ENCODE peak calls at places on chromosomes 7 and 10, in seven cellular contexts. L is heart left ventricle, B is psoas muscle, H is SJSA1, V is adrenal gland, D is hepatocyte, C is DND-41. P is an unnamed sample. For H3K4me1 and H3K27me3, the result is how much of the 10 kb centered on the place peaks cover.

GRCh38 chr10:46064269-46064817 is 18.3 kb upstream of the MSMB start:
- DNase-seq in B (no peak), L (no peak), H (no peak), V (no peak), C (no peak), D (no peak), P (no peak)

GRCh38 chr10:23367896-23368685 is 23.5 kb upstream of the C10orf67 start:
- DNase-seq in B (no peak), D (no peak), L (no peak), V (no peak), C (peak), H (no peak), P (no peak)

GRCh38 chr7:114539575-114539974 is 125.0 kb downstream of the FOXP2 start:
- DNase-seq in H (no peak), V (peak), B (no peak), L (no peak), D (peak), C (no peak), P (no peak)

GRCh38 chr7:105924950-105925349 is 38.1 kb upstream of the CDHR3 start:
- DNase-seq in D (no peak), C (no peak), H (no peak), L (no peak), V (no peak), B (no peak), P (no peak)

GRCh38 chr10:6729071-6729773 is 149.1 kb upstream of the PRKCQ start:
- DNase-seq in V (no peak), H (peak), C (no peak), L (no peak), B (peak), D (no peak), P (no peak)

GRCh38 chr7:47949703-47950102 is 1.4 kb upstream of the PKD1L1 start:
- DNase-seq in H (peak), L (no peak), C (no peak), D (no peak), V (no peak), B (no peak), P (no peak)

GRCh38 chr7:6564091-6564770 is 13.0 kb upstream of the GRID2IP start:
- DNase-seq in C (no peak), D (no peak), H (no peak), V (no peak), L (no peak), B (no peak), P (no peak)

GRCh38 chr7:121753965-121754364 is 119.0 kb upstream of the PTPRZ1 start:
- DNase-seq in B (no peak), V (no peak), C (no peak), D (no peak), H (no peak), L (no peak), P (no peak)

GRCh38 chr10:76624470-76624869 is 1013.1 kb downstream of the KCNMA1 start:
- DNase-seq in C (no peak), D (no peak), V (no peak), B (no peak), L (no peak), H (no peak), P (no peak)

GRCh38 chr7:76300210-76300731 is 2.2 kb upstream of the HSPB1 start:
- DNase-seq in C (no peak), L (no peak), V (no peak), B (no peak), H (no peak), D (peak), P (no peak)

GRCh38 chr7:76303057-76303828 is 770 bp downstream of the HSPB1 start:
- DNase-seq in C (peak), L (peak), H (peak), B (peak), D (peak), V (peak), P (peak)

GRCh38 chr7:76303829-76304505 is 1.5 kb downstream of the HSPB1 start:
- DNase-seq in C (peak), V (peak), H (no peak), D (peak), B (peak), L (no peak), P (no peak)

GRCh38 chr7:76301000-76301399 is 1.5 kb upstream of the HSPB1 start:
- DNase-seq in H (no peak), V (no peak), L (no peak), B (no peak), C (no peak), D (no peak), P (no peak)

DNA sequence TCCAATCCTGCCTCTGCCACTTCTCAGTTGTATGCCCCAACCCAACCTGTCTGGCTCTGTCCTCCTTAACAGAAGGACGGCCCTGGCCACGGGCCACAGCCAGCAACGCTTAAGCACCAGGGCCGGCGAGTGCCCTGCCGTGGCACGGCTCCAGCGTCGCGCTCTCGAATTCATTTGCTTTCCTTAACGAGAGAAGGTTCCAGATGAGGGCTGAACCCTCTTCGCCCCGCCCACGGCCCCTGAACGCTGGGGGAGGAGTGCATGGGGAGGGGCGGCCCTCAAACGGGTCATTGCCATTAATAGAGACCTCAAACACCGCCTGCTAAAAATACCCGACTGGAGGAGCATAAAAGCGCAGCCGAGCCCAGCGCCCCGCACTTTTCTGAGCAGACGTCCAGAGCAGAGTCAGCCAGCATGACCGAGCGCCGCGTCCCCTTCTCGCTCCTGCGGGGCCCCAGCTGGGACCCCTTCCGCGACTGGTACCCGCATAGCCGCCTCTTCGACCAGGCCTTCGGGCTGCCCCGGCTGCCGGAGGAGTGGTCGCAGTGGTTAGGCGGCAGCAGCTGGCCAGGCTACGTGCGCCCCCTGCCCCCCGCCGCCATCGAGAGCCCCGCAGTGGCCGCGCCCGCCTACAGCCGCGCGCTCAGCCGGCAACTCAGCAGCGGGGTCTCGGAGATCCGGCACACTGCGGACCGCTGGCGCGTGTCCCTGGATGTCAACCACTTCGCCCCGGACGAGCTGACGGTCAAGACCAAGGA is at the start of gene HSPB1:
- DNase-seq in H (peak), D (peak), L (peak), C (no peak), V (peak), B (peak), P (peak)
- H3K4me1 ChIP-seq in H (under half), D (under half), L (under half), C (under half), V (under half), B (under half), P (under half)

GRCh38 chr7:154881526-154881925 is 121.4 kb downstream of the PAXIP1 start:
- DNase-seq in B (no peak), H (no peak), C (no peak), L (no peak), D (no peak), V (no peak), P (no peak)

GRCh38 chr7:154881046-154881445 is 121.9 kb downstream of the PAXIP1 start:
- DNase-seq in B (no peak), D (no peak), L (no peak), C (no peak), H (no peak), V (no peak), P (no peak)

GRCh38 chr7:154882931-154883474 is 119.9 kb downstream of the PAXIP1 start:
- DNase-seq in B (no peak), C (no peak), H (no peak), L (no peak), D (no peak), V (no peak), P (no peak)

GRCh38 chr7:154879629-154880028 is 123.3 kb downstream of the PAXIP1 start:
- DNase-seq in L (no peak), V (no peak), C (no peak), D (peak), H (no peak), B (no peak), P (no peak)

GRCh38 chr7:154880512-154880911 is 122.4 kb downstream of the PAXIP1 start:
- DNase-seq in L (no peak), V (no peak), C (no peak), H (no peak), D (no peak), B (no peak), P (no peak)
- H3K27me3 ChIP-seq in L (under half), V (under half), C (under half), H (under half), D (under half), B (under half), P (under half)

DNA sequence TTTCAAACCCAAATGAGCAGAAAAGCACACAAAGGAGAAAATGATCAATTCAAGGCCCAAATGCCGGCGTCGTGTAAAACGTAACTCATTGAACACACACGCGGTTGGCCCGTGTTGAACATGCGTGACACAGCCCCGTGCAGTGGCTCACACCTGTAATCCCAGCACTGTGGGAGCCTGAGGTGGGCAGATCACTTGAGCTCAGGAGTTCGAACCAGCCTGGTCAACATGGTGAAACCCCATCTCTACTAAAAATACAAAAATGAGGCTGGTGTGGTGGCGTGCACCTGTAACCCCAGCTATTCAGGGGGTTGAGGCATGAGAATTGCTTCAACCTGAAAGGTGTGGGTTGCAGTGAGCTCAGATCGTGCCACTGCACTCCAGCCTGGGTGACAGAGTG is 156.7 kb upstream of the KLF6 start:
- DNase-seq in V (no peak), C (no peak), D (no peak), H (no peak), B (no peak), L (no peak), P (no peak)
- H3K27ac ChIP-seq in V (no peak), C (peak), D (no peak), H (no peak), B (no peak), L (no peak), P (peak)

GRCh38 chr7:140153666-140154161 is 23.1 kb downstream of the KDM7A start:
- DNase-seq in D (no peak), V (no peak), H (no peak), B (no peak), L (no peak), C (no peak), P (no peak)
- H3K4me1 ChIP-seq in D (under half), V (under half), H (under half), B (half or more), L (under half), C (under half), P (under half)

DNA sequence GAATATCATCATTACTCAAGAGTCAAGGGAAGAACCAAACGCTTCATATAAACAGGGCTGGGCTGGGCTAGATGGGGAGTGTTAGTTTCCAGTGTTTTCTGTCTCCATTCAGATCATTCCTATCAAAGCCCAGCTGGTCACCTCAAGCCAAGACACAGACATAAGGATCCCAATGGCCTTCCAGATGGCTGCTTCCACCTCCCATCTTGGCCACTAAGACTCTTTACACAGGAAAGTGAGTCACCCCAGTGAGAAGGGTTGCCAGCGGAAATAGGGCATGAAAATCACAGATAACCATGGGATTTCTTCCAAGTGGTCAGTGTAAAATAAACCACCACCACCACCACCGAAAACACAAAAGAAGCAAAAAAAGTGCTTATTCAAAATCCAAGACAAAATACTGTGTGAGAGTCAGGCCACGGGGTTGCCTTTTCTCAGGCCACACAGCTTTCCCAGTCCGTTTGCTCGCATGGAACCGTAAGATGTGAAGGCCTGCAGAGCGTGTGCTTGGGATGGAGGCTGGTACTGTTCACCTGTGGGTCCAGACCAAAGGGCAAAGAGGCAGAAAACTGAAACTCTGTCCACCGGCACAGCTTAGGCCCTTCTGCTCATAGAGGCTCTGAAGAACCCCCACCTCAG is 5.6 kb downstream of the PRSS2 start:
- DNase-seq in H (peak), L (no peak), C (no peak), V (peak), D (no peak), B (no peak), P (no peak)
- H3K27me3 ChIP-seq in H (under half), L (under half), C (under half), V (under half), D (under half), B (under half), P (under half)

GRCh38 chr10:63516207-63516606 is 5.0 kb upstream of the REEP3 start:
- DNase-seq in L (no peak), D (no peak), V (no peak), B (no peak), C (no peak), H (no peak), P (no peak)
- H3K27ac ChIP-seq in L (peak), D (no peak), V (no peak), B (no peak), C (peak), H (no peak), P (no peak)

GRCh38 chr7:22724861-22725260 is 2.1 kb upstream of the IL6 start:
- DNase-seq in D (no peak), V (no peak), L (no peak), H (no peak), B (no peak), C (no peak), P (no peak)

GRCh38 chr7:22723642-22724041 is 3.4 kb upstream of the IL6 start:
- DNase-seq in D (no peak), L (no peak), B (no peak), C (no peak), V (no peak), H (no peak), P (no peak)

GRCh38 chr7:22726345-22726848 is 603 bp upstream of the IL6 start:
- DNase-seq in V (no peak), H (peak), L (no peak), C (peak), D (peak), B (peak), P (peak)

GRCh38 chr7:22726849-22727792 is at the start of gene IL6:
- DNase-seq in C (peak), B (peak), D (peak), H (peak), L (peak), V (peak), P (no peak)

GRCh38 chr7:22725585-22725984 is 1.4 kb upstream of the IL6 start:
- DNase-seq in C (no peak), L (no peak), V (no peak), B (no peak), H (peak), D (no peak), P (no peak)
- H3K4me1 ChIP-seq in C (under half), L (half or more), V (under half), B (under half), H (half or more), D (under half), P (under half)

GRCh38 chr7:139765143-139765542 is 12.7 kb downstream of the HIPK2 start:
- DNase-seq in H (no peak), L (no peak), V (no peak), D (no peak), C (no peak), B (no peak), P (no peak)
- H3K27me3 ChIP-seq in H (under half), L (under half), V (under half), D (under half), C (under half), B (under half), P (under half)

GRCh38 chr10:114256041-114256765 is 17.1 kb downstream of the VWA2 start:
- DNase-seq in B (no peak), D (no peak), C (no peak), H (no peak), L (no peak), V (no peak), P (no peak)

GRCh38 chr10:114255227-114255626 is 16.2 kb downstream of the VWA2 start:
- DNase-seq in C (no peak), B (no peak), L (no peak), D (no peak), V (no peak), H (no peak), P (no peak)

GRCh38 chr10:114256822-114257221 is 17.8 kb downstream of the VWA2 start:
- DNase-seq in C (no peak), V (no peak), B (no peak), H (no peak), L (no peak), D (no peak), P (no peak)

GRCh38 chr10:114258274-114258840 is 19.3 kb downstream of the VWA2 start:
- DNase-seq in H (no peak), B (no peak), D (peak), C (peak), L (no peak), V (no peak), P (no peak)

GRCh38 chr10:114257488-114257887 is 18.4 kb downstream of the VWA2 start:
- DNase-seq in H (no peak), L (no peak), C (no peak), V (no peak), B (no peak), D (no peak), P (no peak)
- H3K27ac ChIP-seq in H (no peak), L (no peak), C (no peak), V (no peak), B (no peak), D (peak), P (no peak)

DNA sequence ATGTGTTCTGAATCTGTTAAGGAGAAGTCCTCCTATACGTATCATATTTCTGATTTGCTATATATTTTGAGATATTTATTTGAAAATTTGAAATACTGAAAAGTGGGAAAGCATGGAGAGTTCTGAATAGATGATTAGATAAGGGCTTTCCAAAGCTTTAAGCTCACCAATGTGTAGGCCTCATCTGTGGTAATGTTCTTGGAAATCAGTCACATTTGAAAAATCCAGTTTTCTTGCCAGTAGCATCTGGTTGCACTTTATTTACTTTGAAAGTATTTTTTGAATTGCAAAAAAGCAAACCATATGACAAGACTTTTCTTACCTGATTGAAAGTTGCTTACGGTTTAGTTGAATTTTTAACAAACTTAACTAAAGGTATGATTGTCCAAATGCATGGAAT is 21.7 kb downstream of the ADD3 start:
- DNase-seq in L (no peak), B (no peak), V (no peak), C (no peak), H (no peak), D (no peak), P (no peak)
- H3K4me1 ChIP-seq in L (under half), B (under half), V (under half), C (under half), H (under half), D (under half), P (under half)

P was measured in effector memory CD4-positive, alpha-beta T cell.